ENCODE peak calls at places on chromosomes 16 and 17, in four cellular contexts. F, B, N and K are unnamed samples.

GRCh38 chr16:57619606-57620315 is 8.7 kb upstream of the ADGRG1 start:
- DNase-seq in N (no peak), F (no peak), B (peak), K (no peak)

GRCh38 chr16:81573533-81573932 is 128.9 kb downstream of the CMIP start:
- DNase-seq in B (no peak), F (no peak), N (no peak), K (no peak)

GRCh38 chr17:45740553-45741330 is 43.4 kb upstream of the CRHR1 start:
- DNase-seq in F (peak), N (peak), B (peak), K (peak)

GRCh38 chr17:75010683-75011406 is 1.6 kb upstream of the MRPL58 start:
- DNase-seq in N (peak), B (peak), F (peak), K (no peak)

GRCh38 chr17:31623990-31624389 is 232.5 kb downstream of the RAB11FIP4 start:
- DNase-seq in N (no peak), F (no peak), B (no peak), K (no peak)

GRCh38 chr16:23026777-23027362 is 122.4 kb downstream of the USP31 start:
- DNase-seq in F (no peak), N (no peak), B (peak), K (no peak)

GRCh38 chr16:807345-808251 is 7.1 kb upstream of the GNG13 start:
- DNase-seq in N (peak), B (peak), F (peak), K (peak)

GRCh38 chr16:81366316-81366932 is 51.7 kb downstream of the GAN start:
- DNase-seq in F (peak), N (peak), B (no peak), K (no peak)

GRCh38 chr16:60929-61878 is 7.6 kb downstream of the SNRNP25 start:
- DNase-seq in B (no peak), N (no peak), F (no peak), K (no peak)

GRCh38 chr16:88754912-88755744 is 29.9 kb downstream of the PIEZO1 start:
- DNase-seq in F (no peak), B (peak), N (peak), K (no peak)

GRCh38 chr17:50221500-50222480 is 20.4 kb upstream of the COL1A1 start:
- DNase-seq in B (no peak), F (no peak), N (no peak), K (no peak)

GRCh38 chr16:53022374-53022773 is 30.3 kb downstream of the CHD9NB start:
- DNase-seq in F (peak), N (peak), B (peak), K (peak)

GRCh38 chr17:64020068-64020766 is at the start of gene ICAM2:
- DNase-seq in F (no peak), B (no peak), N (no peak), K (no peak)
- TF ChIP-seq TEAD4 in F (no peak), B (no peak), N (no peak), K (no peak)

DNA sequence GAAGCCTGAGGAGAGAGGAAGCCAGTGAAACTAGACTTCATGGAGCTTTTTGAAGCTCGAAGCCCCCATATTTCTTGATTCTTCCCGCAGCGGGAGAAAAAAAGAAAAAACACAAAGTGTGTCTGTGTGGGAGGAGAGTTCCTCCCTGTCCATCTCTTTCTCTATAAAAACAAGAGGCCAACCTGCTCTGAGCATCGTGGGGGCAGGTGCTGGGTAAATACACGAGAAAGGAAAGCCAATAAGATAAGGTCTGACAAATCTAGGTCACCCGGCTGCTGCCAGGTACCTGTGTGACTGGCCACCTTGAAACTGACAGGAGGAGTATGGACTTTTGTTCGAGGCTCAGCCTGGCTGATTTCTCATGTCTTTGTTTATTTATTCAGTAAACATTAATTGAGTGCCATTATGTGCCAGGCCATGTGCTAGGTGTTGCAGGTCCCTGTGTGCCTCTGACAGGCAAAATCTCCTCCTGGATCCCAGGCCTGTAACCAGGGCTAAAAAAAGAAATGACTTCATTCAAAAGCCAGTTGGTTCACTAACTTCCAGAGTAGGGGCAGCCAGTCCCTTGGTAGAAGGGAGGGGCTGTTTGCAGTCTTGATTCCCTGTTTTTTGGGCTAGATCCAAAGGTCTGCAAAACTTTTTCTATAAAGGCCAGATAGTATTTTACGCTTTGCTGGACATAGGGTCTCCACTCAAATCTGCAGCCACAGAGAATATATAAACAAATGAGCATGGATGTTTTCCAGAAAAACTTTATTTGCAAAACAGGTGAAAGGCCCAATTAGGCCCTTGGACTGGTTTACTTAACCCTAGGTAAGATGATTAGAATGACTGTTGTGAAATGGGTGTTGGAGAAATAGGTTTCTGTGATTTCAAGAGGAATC is 35.6 kb downstream of the YPEL2 start:
- DNase-seq in B (no peak), N (no peak), F (no peak), K (no peak)
- TF ChIP-seq TEAD4 in B (no peak), N (no peak), F (no peak), K (no peak)

GRCh38 chr17:28053044-28053670 is 10.7 kb downstream of the NLK start:
- DNase-seq in N (no peak), B (no peak), F (no peak), K (no peak)
- TF ChIP-seq TEAD4 in N (no peak), B (no peak), F (no peak), K (no peak)

GRCh38 chr17:41144846-41145245 is 4.5 kb upstream of the KRTAP4-6 start:
- DNase-seq in N (no peak), B (no peak), F (no peak), K (no peak)
- TF ChIP-seq TEAD4 in N (no peak), B (no peak), F (no peak), K (no peak)

DNA sequence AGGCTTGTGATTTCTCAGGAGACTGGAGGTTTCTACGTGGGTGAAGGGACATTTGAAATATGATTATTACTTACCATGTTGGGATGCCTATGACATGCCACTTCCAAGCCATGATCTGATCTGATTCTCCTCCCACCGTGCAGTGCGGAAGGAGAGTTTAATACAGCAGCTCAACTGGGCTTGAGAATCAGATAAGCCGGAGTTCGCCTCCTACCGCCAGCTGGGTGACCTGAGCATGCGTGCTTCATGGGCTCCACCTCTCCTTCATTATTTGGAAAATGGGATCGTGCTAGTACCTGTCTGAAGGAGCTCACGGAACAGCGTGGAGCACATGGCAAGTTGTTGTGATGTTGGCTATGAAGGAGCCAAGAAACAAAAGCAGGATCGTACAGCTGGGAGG is 12.4 kb upstream of the TIMP2 start:
- DNase-seq in N (no peak), F (peak), B (no peak), K (no peak)
- TF ChIP-seq TEAD4 in N (no peak), F (no peak), B (no peak), K (no peak)